ENCODE peak calls at places on chromosomes 11 and 22, in five cellular contexts. I, G, W, C and B are unnamed samples.

GRCh38 chr11:127470485-127470884 is 469.9 kb upstream of the KIRREL3 start:
- DNase-seq in I (no peak), G (no peak), W (no peak), C (no peak), B (no peak)

GRCh38 chr11:126791991-126792390 is 208.6 kb downstream of the KIRREL3 start:
- DNase-seq in I (no peak), G (no peak), W (no peak), C (no peak), B (no peak)

GRCh38 chr22:35477911-35478582 is 62.6 kb upstream of the RASD2 start:
- DNase-seq in I (no peak), G (no peak), W (no peak), C (peak; percentile 77), B (no peak)

GRCh38 chr11:34318111-34319037 is 39.4 kb downstream of the ABTB2 start:
- DNase-seq in I (no peak), G (no peak), W (no peak), C (peak; percentile 21), B (peak; percentile 46)

GRCh38 chr11:1793091-1793490 is 29.4 kb upstream of the CTSD start:
- DNase-seq in I (no peak), G (no peak), W (no peak), C (no peak), B (no peak)

GRCh38 chr11:47494996-47495855 is 46.3 kb upstream of the RAPSN start:
- DNase-seq in I (peak; percentile 74), G (no peak), W (no peak), C (peak; percentile 67), B (no peak)

GRCh38 chr22:46078241-46079092 is 71.9 kb upstream of the PPARA start:
- DNase-seq in I (peak; percentile 67), G (no peak), W (no peak), C (peak; percentile 34), B (no peak)

GRCh38 chr11:47052165-47052564 is 115.6 kb downstream of the CSTPP1 start:
- DNase-seq in I (no peak), G (no peak), W (no peak), C (no peak), B (no peak)

GRCh38 chr11:123755344-123755743 is 1.0 kb upstream of the OR6X1 start:
- DNase-seq in I (no peak), G (no peak), W (no peak), C (no peak), B (no peak)

GRCh38 chr11:100872951-100873350 is 185.9 kb downstream of the ARHGAP42 start:
- DNase-seq in I (no peak), G (no peak), W (no peak), C (no peak), B (no peak)

GRCh38 chr11:125345706-125346561 is 150.1 kb downstream of the FEZ1 start:
- DNase-seq in I (peak; percentile 23), G (peak; percentile 45), W (no peak), C (peak; percentile 92), B (no peak)

GRCh38 chr11:77130763-77131513 is 2.9 kb downstream of the MYO7A start:
- DNase-seq in I (peak; percentile 22), G (no peak), W (no peak), C (peak; percentile 81), B (peak; percentile 87)

GRCh38 chr11:72239296-72239848 is 4.6 kb downstream of the PHOX2A start:
- DNase-seq in I (no peak), G (no peak), W (peak; percentile 0), C (peak; percentile 57), B (no peak)

GRCh38 chr22:46339956-46340355 is 4.4 kb downstream of the TRMU start:
- DNase-seq in I (no peak), G (no peak), W (no peak), C (no peak), B (no peak)

GRCh38 chr22:37462426-37462825 is 23.8 kb downstream of the MFNG start:
- DNase-seq in I (no peak), G (no peak), W (no peak), C (no peak), B (no peak)

GRCh38 chr11:98104249-98104648 is 916.5 kb upstream of the CNTN5 start:
- DNase-seq in I (no peak), G (no peak), W (no peak), C (no peak), B (no peak)

GRCh38 chr11:121762820-121763219 is 310.1 kb upstream of the SORL1-AS1 start:
- DNase-seq in I (no peak), G (no peak), W (no peak), C (peak; percentile 60), B (peak; percentile 63)

GRCh38 chr11:115321602-115322289 is 182.5 kb downstream of the CADM1 start:
- DNase-seq in I (no peak), G (no peak), W (no peak), C (no peak), B (no peak)

GRCh38 chr11:66467756-66468155 is 1.1 kb downstream of the PELI3 start:
- DNase-seq in I (no peak), G (no peak), W (no peak), C (peak; percentile 36), B (no peak)

GRCh38 chr22:48918585-48919186 is 909.0 kb downstream of the BRD1 start:
- DNase-seq in I (no peak), G (no peak), W (no peak), C (no peak), B (no peak)

GRCh38 chr11:64356498-64357411 is 2.2 kb upstream of the RPS6KA4 start:
- DNase-seq in I (no peak), G (no peak), W (no peak), C (peak; percentile 60), B (no peak)

GRCh38 chr11:10654211-10655150 is 39.1 kb downstream of the IRAG1 start:
- DNase-seq in I (no peak), G (no peak), W (no peak), C (peak; percentile 84), B (no peak)
- TF ChIP-seq CTCF in I (peak; percentile 48), G (peak; percentile 70), W (peak; percentile 63), C (peak; percentile 73), B (peak; percentile 65)

DNA sequence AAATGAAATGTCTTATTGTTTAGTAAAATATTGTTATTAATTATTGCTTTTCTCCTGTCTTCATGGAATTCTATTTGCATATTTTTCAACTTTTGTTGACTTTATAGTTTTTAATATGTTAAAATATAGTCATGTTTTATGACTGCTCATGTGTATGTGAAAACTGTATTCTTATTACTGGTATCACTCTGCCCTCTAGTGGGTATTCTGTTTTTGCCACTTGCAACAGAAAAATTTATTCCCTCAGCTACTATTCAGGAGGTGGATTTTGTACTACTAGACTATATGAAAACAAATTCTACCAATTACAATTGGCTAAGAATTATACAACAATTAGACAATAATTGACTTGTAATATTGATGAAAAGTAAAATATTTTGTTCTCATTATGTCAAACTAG is 45.0 kb downstream of the OR4C6 start:
- DNase-seq in I (no peak), G (no peak), W (no peak), C (peak; percentile 36), B (peak; percentile 1)
- TF ChIP-seq CTCF in I (peak; percentile 44), G (peak; percentile 41), W (peak; percentile 37), C (peak; percentile 62), B (peak; percentile 60)

GRCh38 chr11:117809236-117810055 is 12.4 kb upstream of the DSCAML1 start:
- DNase-seq in I (no peak), G (no peak), W (peak; percentile 43), C (peak; percentile 46), B (no peak)
- TF ChIP-seq CTCF in I (peak; percentile 41), G (peak; percentile 69), W (no peak), C (peak; percentile 64), B (peak; percentile 57)

GRCh38 chr22:29954203-29954855 is 71.4 kb downstream of the MTMR3 start:
- DNase-seq in I (no peak), G (no peak), W (no peak), C (no peak), B (no peak)
- TF ChIP-seq CTCF in I (no peak), G (no peak), W (no peak), C (no peak), B (no peak)

GRCh38 chr22:22918297-22918965 is 30.8 kb downstream of the IGLL5 start:
- DNase-seq in I (no peak), G (no peak), W (no peak), C (no peak), B (no peak)

GRCh38 chr22:22920910-22921550 is 33.4 kb downstream of the IGLL5 start:
- DNase-seq in I (no peak), G (no peak), W (no peak), C (no peak), B (no peak)

GRCh38 chr22:22917377-22917776 is 29.8 kb downstream of the IGLL5 start:
- DNase-seq in I (no peak), G (no peak), W (no peak), C (no peak), B (no peak)

GRCh38 chr22:22920104-22920654 is 32.6 kb downstream of the IGLL5 start:
- DNase-seq in I (no peak), G (no peak), W (no peak), C (no peak), B (no peak)

DNA sequence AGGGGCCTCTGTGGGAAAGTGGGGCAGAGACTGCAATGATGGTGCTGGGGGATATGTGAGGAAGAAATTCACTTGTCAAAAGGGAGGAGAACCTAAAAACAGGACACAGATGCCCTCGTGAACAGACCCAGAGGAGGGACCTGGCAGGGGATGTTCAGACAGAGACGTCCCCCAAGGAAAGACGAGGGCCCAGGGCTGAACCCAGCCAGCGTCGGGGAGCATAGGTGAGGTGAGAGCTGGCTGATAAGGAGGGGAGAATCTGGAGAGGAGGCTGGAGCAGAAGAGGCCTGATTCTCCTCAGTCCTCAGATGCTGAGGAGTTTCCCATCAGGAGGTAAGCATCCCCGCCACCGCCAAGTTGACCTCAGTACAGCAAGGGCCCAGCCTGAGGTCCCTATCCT is 31.4 kb downstream of the IGLL5 start:
- DNase-seq in I (no peak), G (no peak), W (no peak), C (no peak), B (no peak)
- TF ChIP-seq CTCF in I (no peak), G (no peak), W (no peak), C (no peak), B (no peak)

GRCh38 chr22:30245985-30246901 is at the start of gene LIF:
- DNase-seq in I (no peak), G (peak; percentile 30), W (no peak), C (peak; percentile 61), B (no peak)
- TF ChIP-seq CTCF in I (peak; percentile 8), G (peak; percentile 29), W (peak; percentile 23), C (no peak), B (no peak)

DNA sequence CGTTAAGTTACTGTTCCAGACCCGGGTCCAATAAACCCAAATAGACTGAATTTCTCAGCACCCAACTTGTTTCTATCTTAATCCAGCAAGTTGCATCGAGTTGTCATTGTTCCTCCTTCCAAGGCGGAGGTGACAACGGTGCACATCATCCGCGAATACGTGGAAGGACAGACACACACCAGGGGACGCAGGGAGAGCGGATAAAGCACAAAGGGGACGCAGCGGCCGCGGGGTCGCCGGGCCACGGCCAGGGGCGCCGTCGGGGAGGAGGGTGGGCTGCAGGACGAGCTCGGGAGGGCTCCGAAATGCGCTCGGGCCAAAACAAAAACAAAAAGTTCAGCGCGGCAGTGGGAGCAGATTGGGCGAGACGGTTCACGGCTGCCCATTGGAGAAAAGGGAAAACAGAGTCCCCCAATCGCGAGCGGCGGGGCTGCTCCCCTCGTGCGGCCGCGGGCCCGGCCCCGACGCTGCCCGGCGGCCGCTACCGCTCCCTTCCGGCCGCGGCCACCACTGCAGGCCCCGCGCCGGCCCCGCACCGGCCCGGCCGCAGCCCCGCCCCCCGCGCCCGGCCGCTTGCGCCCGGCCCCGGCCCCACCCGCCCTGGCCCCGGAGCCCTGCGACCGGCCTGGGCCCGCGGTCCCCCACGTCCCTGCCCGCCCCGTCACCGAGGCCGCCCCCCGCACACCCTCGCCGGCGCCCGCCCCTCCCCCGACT is 518 bp downstream of the KMT5B start:
- DNase-seq in I (peak; percentile 54), G (peak; percentile 54), W (peak; percentile 70), C (peak; percentile 87), B (no peak)
- TF ChIP-seq CTCF in I (no peak), G (peak; percentile 50), W (peak; percentile 25), C (peak; percentile 5), B (peak; percentile 12)